ENCODE peak calls at places on chromosome 9, in four cellular contexts. One of them, this sample, is unnamed.

GRCh38 chr9:23769307-23769935 is 56.6 kb downstream of the ELAVL2 start:
- DNase-seq in astrocyte of the spinal cord: peak
- DNase-seq in fibroblast of the aortic adventitia: no peak
- DNase-seq in GM12865: no peak
- DNase-seq in this sample: no peak

GRCh38 chr9:125346351-125346750 is 84.7 kb downstream of the GAPVD1 start:
- DNase-seq in astrocyte of the spinal cord: no peak
- DNase-seq in fibroblast of the aortic adventitia: no peak
- DNase-seq in GM12865: no peak
- DNase-seq in this sample: no peak

GRCh38 chr9:116524778-116525470 is 162.2 kb upstream of the TRIM32 start:
- DNase-seq in astrocyte of the spinal cord: no peak
- DNase-seq in fibroblast of the aortic adventitia: no peak
- DNase-seq in GM12865: no peak
- DNase-seq in this sample: no peak

GRCh38 chr9:125233678-125234077 is 7.5 kb downstream of the HSPA5 start:
- DNase-seq in astrocyte of the spinal cord: peak
- DNase-seq in fibroblast of the aortic adventitia: peak
- DNase-seq in GM12865: no peak
- DNase-seq in this sample: no peak

GRCh38 chr9:29816954-29817703 is 2243.8 kb upstream of the C9orf72 start:
- DNase-seq in astrocyte of the spinal cord: no peak
- DNase-seq in fibroblast of the aortic adventitia: no peak
- DNase-seq in GM12865: no peak
- DNase-seq in this sample: no peak

GRCh38 chr9:107863406-107863805 is 373.8 kb upstream of the KLF4 start:
- DNase-seq in astrocyte of the spinal cord: no peak
- DNase-seq in fibroblast of the aortic adventitia: no peak
- DNase-seq in GM12865: no peak
- DNase-seq in this sample: no peak

GRCh38 chr9:105299190-105299854 is 54.9 kb downstream of the SLC44A1 start:
- DNase-seq in astrocyte of the spinal cord: peak
- DNase-seq in fibroblast of the aortic adventitia: peak
- DNase-seq in GM12865: no peak
- DNase-seq in this sample: no peak

GRCh38 chr9:111178361-111179043 is 140.2 kb upstream of the LPAR1 start:
- DNase-seq in astrocyte of the spinal cord: peak
- DNase-seq in fibroblast of the aortic adventitia: peak
- DNase-seq in GM12865: peak
- DNase-seq in this sample: no peak

GRCh38 chr9:116387934-116388714 is 234.5 kb downstream of the PAPPA start:
- DNase-seq in astrocyte of the spinal cord: no peak
- DNase-seq in fibroblast of the aortic adventitia: no peak
- DNase-seq in GM12865: peak
- DNase-seq in this sample: no peak

GRCh38 chr9:104993291-104993963 is 65.5 kb upstream of the ABCA1 start:
- DNase-seq in astrocyte of the spinal cord: peak
- DNase-seq in fibroblast of the aortic adventitia: peak
- DNase-seq in GM12865: no peak
- DNase-seq in this sample: no peak

GRCh38 chr9:127788337-127789011 is 2.6 kb downstream of the CDK9 start:
- DNase-seq in astrocyte of the spinal cord: no peak
- DNase-seq in fibroblast of the aortic adventitia: no peak
- DNase-seq in GM12865: no peak
- DNase-seq in this sample: no peak

GRCh38 chr9:114085404-114085803 is 7.3 kb upstream of the AMBP start:
- DNase-seq in astrocyte of the spinal cord: no peak
- DNase-seq in fibroblast of the aortic adventitia: no peak
- DNase-seq in GM12865: no peak
- DNase-seq in this sample: no peak

GRCh38 chr9:135613946-135614805 is 25.2 kb downstream of the GLT6D1 start:
- DNase-seq in astrocyte of the spinal cord: no peak
- DNase-seq in fibroblast of the aortic adventitia: no peak
- DNase-seq in GM12865: no peak
- DNase-seq in this sample: no peak

GRCh38 chr9:21688108-21689102 is 114.0 kb upstream of the MTAP start:
- DNase-seq in astrocyte of the spinal cord: peak
- DNase-seq in fibroblast of the aortic adventitia: peak
- DNase-seq in GM12865: no peak
- DNase-seq in this sample: no peak

GRCh38 chr9:94639045-94639995 is at the start of gene FBP1:
- DNase-seq in astrocyte of the spinal cord: no peak
- DNase-seq in fibroblast of the aortic adventitia: no peak
- DNase-seq in GM12865: peak
- DNase-seq in this sample: no peak

GRCh38 chr9:130835441-130836298 is 616 bp downstream of the ABL1 start:
- DNase-seq in astrocyte of the spinal cord: peak
- DNase-seq in fibroblast of the aortic adventitia: peak
- DNase-seq in GM12865: peak
- DNase-seq in this sample: no peak

GRCh38 chr9:81595887-81596558 is 93.3 kb downstream of the TLE1 start:
- DNase-seq in astrocyte of the spinal cord: peak
- DNase-seq in fibroblast of the aortic adventitia: no peak
- DNase-seq in GM12865: no peak
- DNase-seq in this sample: no peak

GRCh38 chr9:104988539-104988938 is 60.6 kb upstream of the ABCA1 start:
- DNase-seq in astrocyte of the spinal cord: no peak
- DNase-seq in fibroblast of the aortic adventitia: peak
- DNase-seq in GM12865: no peak
- DNase-seq in this sample: no peak

GRCh38 chr9:87671925-87672324 is 54.0 kb upstream of the CTSL start:
- DNase-seq in astrocyte of the spinal cord: no peak
- DNase-seq in fibroblast of the aortic adventitia: no peak
- DNase-seq in GM12865: no peak
- DNase-seq in this sample: no peak

GRCh38 chr9:15885464-15885863 is 332.6 kb downstream of the CCDC171 start:
- DNase-seq in astrocyte of the spinal cord: no peak
- DNase-seq in fibroblast of the aortic adventitia: no peak
- DNase-seq in GM12865: no peak
- DNase-seq in this sample: no peak

GRCh38 chr9:15882328-15882727 is 329.5 kb downstream of the CCDC171 start:
- DNase-seq in astrocyte of the spinal cord: no peak
- DNase-seq in fibroblast of the aortic adventitia: no peak
- DNase-seq in GM12865: no peak
- DNase-seq in this sample: no peak

GRCh38 chr9:15882883-15883282 is 330.0 kb downstream of the CCDC171 start:
- DNase-seq in astrocyte of the spinal cord: no peak
- DNase-seq in fibroblast of the aortic adventitia: no peak
- DNase-seq in GM12865: no peak
- DNase-seq in this sample: no peak
- H3K4me3 ChIP-seq in astrocyte of the spinal cord: no peak
- H3K4me3 ChIP-seq in fibroblast of the aortic adventitia: no peak
- H3K4me3 ChIP-seq in GM12865: no peak
- H3K4me3 ChIP-seq in this sample: no peak

GRCh38 chr9:70409280-70409679 is 5.2 kb downstream of the KLF9 start:
- DNase-seq in astrocyte of the spinal cord: no peak
- DNase-seq in fibroblast of the aortic adventitia: peak
- DNase-seq in GM12865: no peak
- DNase-seq in this sample: no peak

GRCh38 chr9:70407081-70407503 is 7.4 kb downstream of the KLF9 start:
- DNase-seq in astrocyte of the spinal cord: peak
- DNase-seq in fibroblast of the aortic adventitia: peak
- DNase-seq in GM12865: no peak
- DNase-seq in this sample: no peak

GRCh38 chr9:70410368-70410767 is 4.1 kb downstream of the KLF9 start:
- DNase-seq in astrocyte of the spinal cord: peak
- DNase-seq in fibroblast of the aortic adventitia: peak
- DNase-seq in GM12865: no peak
- DNase-seq in this sample: no peak

GRCh38 chr9:70409800-70410199 is 4.7 kb downstream of the KLF9 start:
- DNase-seq in astrocyte of the spinal cord: no peak
- DNase-seq in fibroblast of the aortic adventitia: peak
- DNase-seq in GM12865: no peak
- DNase-seq in this sample: no peak

DNA sequence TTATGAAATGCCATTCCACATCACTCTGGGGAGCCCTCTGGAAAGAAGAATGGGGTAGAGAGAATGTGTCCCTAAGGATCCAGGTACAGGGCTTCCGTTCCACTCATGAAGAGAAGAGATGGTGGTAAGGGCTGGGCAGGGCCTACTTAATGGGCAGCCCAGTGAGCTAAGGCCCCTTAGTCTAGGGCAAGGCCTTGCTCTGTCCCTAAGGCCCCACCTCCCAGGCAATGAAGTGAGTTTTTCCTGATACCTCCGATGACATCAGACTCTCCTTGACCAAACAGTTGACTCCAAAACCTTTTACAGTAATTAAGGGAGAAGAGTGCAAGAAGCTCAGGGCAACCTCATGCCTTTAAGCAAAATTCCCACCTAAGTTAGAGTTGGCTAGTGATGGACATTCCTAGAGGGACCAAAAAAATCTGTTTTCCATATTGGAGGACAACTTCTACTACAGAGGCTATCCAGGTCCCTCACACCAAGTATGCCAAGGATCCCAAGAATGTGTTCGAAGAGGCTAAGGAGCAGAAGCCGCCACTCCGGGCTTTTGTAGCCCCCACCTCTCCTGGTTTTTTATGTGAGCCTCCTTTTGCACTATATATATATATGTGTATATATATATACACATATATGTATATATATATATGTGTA is 5.9 kb downstream of the KLF9 start:
- DNase-seq in astrocyte of the spinal cord: no peak
- DNase-seq in fibroblast of the aortic adventitia: peak
- DNase-seq in GM12865: no peak
- DNase-seq in this sample: no peak
- H3K4me3 ChIP-seq in astrocyte of the spinal cord: no peak
- H3K4me3 ChIP-seq in fibroblast of the aortic adventitia: no peak
- H3K4me3 ChIP-seq in GM12865: no peak
- H3K4me3 ChIP-seq in this sample: no peak

DNA sequence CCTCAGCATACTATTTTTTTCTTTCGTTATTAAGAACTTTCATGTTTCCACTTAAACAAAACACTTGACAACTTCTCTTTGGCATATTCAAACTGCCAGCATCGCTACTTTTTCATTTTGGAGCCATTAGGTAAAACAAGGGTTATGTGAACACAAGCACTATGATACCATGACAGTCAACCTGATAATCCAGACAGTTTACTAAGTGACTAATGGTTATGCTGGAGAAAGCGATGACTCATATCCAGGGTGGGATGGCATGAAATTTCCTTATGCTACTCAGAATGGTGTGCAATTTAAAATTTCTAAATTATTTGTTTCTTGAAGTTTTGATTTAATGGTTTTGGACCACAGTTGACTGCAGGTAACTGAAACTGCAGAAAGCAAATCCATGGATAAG is 29.9 kb upstream of the PRSS3 start:
- DNase-seq in astrocyte of the spinal cord: peak
- DNase-seq in fibroblast of the aortic adventitia: peak
- DNase-seq in GM12865: no peak
- DNase-seq in this sample: no peak
- H3K4me3 ChIP-seq in astrocyte of the spinal cord: no peak
- H3K4me3 ChIP-seq in fibroblast of the aortic adventitia: no peak
- H3K4me3 ChIP-seq in GM12865: no peak
- H3K4me3 ChIP-seq in this sample: no peak

GRCh38 chr9:90169490-90169889 is 473.1 kb downstream of the DIRAS2 start:
- DNase-seq in astrocyte of the spinal cord: no peak
- DNase-seq in fibroblast of the aortic adventitia: no peak
- DNase-seq in GM12865: no peak
- DNase-seq in this sample: no peak
- H3K4me3 ChIP-seq in astrocyte of the spinal cord: no peak
- H3K4me3 ChIP-seq in fibroblast of the aortic adventitia: no peak
- H3K4me3 ChIP-seq in GM12865: no peak
- H3K4me3 ChIP-seq in this sample: no peak

DNA sequence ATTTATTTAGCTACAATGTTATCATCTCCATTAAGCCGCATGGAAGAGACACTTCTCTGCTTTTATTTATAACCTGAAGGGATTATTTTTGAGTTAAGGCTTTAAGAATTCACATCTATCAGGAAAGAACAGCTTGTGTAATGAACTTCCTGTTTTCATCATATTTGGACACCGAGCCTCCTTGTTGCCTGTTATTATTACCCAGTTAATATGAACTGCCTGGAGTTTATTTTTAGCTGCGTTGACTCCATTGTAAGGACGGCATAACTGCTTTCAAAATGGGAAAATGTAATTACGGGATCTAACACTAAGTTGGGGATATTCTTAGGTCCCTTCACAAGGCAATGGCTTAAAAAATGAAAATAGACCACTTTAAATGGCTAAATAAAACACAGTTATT is 89.0 kb upstream of the NR4A3 start:
- DNase-seq in astrocyte of the spinal cord: no peak
- DNase-seq in fibroblast of the aortic adventitia: peak
- DNase-seq in GM12865: no peak
- DNase-seq in this sample: no peak
- H3K4me3 ChIP-seq in astrocyte of the spinal cord: no peak
- H3K4me3 ChIP-seq in fibroblast of the aortic adventitia: no peak
- H3K4me3 ChIP-seq in GM12865: no peak
- H3K4me3 ChIP-seq in this sample: no peak

DNA sequence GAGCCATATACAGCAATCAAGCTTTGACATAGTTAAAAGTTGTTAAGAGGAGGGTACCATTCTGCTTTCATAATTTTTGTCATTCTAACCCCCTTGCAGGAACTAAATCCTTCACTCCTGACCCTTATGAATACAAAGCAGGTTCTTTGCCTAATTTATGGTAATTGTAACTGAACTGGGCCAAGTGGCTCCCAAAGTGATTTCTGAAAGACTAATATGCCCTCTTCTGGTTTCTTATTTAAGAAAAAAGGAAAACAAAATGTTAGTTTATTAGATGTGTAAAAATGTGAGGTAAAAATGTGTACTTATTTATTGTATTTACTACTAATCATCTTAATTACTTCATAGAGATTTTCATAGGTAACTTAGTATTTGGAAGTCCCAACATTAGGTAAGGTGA is 268.5 kb downstream of the BNC2 start:
- DNase-seq in astrocyte of the spinal cord: no peak
- DNase-seq in fibroblast of the aortic adventitia: no peak
- DNase-seq in GM12865: no peak
- DNase-seq in this sample: no peak
- H3K4me3 ChIP-seq in astrocyte of the spinal cord: no peak
- H3K4me3 ChIP-seq in fibroblast of the aortic adventitia: no peak
- H3K4me3 ChIP-seq in GM12865: no peak
- H3K4me3 ChIP-seq in this sample: no peak

This sample was measured in GM12864.